ENCODE peak calls at places on chromosomes 4 and X, in eight cellular contexts. F is neural progenitor cell, D is brain microvascular endothelial cell, P is MM.1S, I is sigmoid colon, B is GM23248, M is heart right ventricle, J is H9. E is an unnamed sample.

GRCh38 chr4:21802406-21802805 is 146.2 kb downstream of the KCNIP4 start:
- DNase-seq in F (no peak), D (peak; percentile 54), P (no peak), I (no peak), B (peak; percentile 69), M (no peak), J (no peak), E (no peak)

GRCh38 chr4:84582988-84583870 is at the start of gene CDS1:
- DNase-seq in F (peak; percentile 65), D (no peak), P (no peak), I (no peak), B (peak; percentile 56), M (peak; percentile 31), J (peak; percentile 59), E (no peak)

GRCh38 chrX:47572773-47573333 is 9.4 kb upstream of the TIMP1 start:
- DNase-seq in F (no peak), D (no peak), P (no peak), I (no peak), B (no peak), M (no peak), J (peak; percentile 53), E (no peak)

GRCh38 chrX:48278958-48279357 is 23.8 kb downstream of the SSX1 start:
- DNase-seq in F (no peak), D (no peak), P (no peak), I (peak; percentile 71), B (peak; percentile 16), M (peak; percentile 6), J (peak; percentile 22), E (no peak)

GRCh38 chr4:40962551-40963185 is 212.9 kb downstream of the NSUN7 start:
- DNase-seq in F (no peak), D (peak; percentile 36), P (no peak), I (no peak), B (no peak), M (no peak), J (no peak), E (no peak)

GRCh38 chrX:24676403-24677024 is 17.2 kb upstream of the POLA1 start:
- DNase-seq in F (peak; percentile 54), D (no peak), P (no peak), I (no peak), B (peak; percentile 37), M (no peak), J (no peak), E (no peak)

GRCh38 chrX:15834051-15834450 is 20.6 kb downstream of the AP1S2 start:
- DNase-seq in F (no peak), D (no peak), P (no peak), I (no peak), B (no peak), M (no peak), J (no peak), E (no peak)

GRCh38 chr4:3013839-3014350 is 50.5 kb downstream of the GRK4 start:
- DNase-seq in F (no peak), D (no peak), P (no peak), I (no peak), B (no peak), M (no peak), J (no peak), E (no peak)

GRCh38 chr4:5224340-5224739 is 173.1 kb downstream of the STK32B start:
- DNase-seq in F (no peak), D (peak; percentile 44), P (no peak), I (no peak), B (no peak), M (no peak), J (no peak), E (no peak)

GRCh38 chr4:107148922-107149321 is 112.8 kb upstream of the DKK2 start:
- DNase-seq in F (peak; percentile 33), D (peak; percentile 11), P (no peak), I (no peak), B (no peak), M (no peak), J (no peak), E (no peak)

GRCh38 chr4:181957088-181957487 is 286.1 kb upstream of the TENM3 start:
- DNase-seq in F (no peak), D (peak; percentile 81), P (no peak), I (no peak), B (peak; percentile 56), M (no peak), J (no peak), E (no peak)

GRCh38 chrX:38312436-38312835 is 14.9 kb downstream of the RPGR start:
- DNase-seq in F (no peak), D (peak; percentile 80), P (no peak), I (no peak), B (peak; percentile 83), M (no peak), J (no peak), E (no peak)

GRCh38 chr4:139746430-139746829 is 80.8 kb downstream of the MGST2 start:
- DNase-seq in F (peak; percentile 56), D (no peak), P (no peak), I (no peak), B (no peak), M (no peak), J (no peak), E (no peak)

GRCh38 chr4:74675673-74676279 is 118.5 kb downstream of the BTC start:
- DNase-seq in F (peak; percentile 62), D (peak; percentile 62), P (peak; percentile 71), I (no peak), B (peak; percentile 83), M (no peak), J (no peak), E (no peak)

GRCh38 chrX:132023896-132024386 is 839 bp downstream of the STK26 start:
- DNase-seq in F (peak; percentile 49), D (no peak), P (peak; percentile 35), I (no peak), B (no peak), M (peak; percentile 7), J (peak; percentile 47), E (no peak)

GRCh38 chr4:31592293-31592692 is 872.1 kb downstream of the PCDH7 start:
- DNase-seq in F (no peak), D (no peak), P (no peak), I (no peak), B (no peak), M (no peak), J (no peak), E (no peak)

GRCh38 chr4:52651993-52652672 is 7.0 kb downstream of the USP46 start:
- DNase-seq in F (no peak), D (no peak), P (no peak), I (no peak), B (no peak), M (no peak), J (no peak), E (no peak)
- H3K27ac ChIP-seq in F (no peak overlapping the region), D (no peak overlapping the region), P (no peak overlapping the region), I (no peak overlapping the region), B (no peak overlapping the region), M (no peak overlapping the region), J (no peak overlapping the region), E (no peak overlapping the region)

DNA sequence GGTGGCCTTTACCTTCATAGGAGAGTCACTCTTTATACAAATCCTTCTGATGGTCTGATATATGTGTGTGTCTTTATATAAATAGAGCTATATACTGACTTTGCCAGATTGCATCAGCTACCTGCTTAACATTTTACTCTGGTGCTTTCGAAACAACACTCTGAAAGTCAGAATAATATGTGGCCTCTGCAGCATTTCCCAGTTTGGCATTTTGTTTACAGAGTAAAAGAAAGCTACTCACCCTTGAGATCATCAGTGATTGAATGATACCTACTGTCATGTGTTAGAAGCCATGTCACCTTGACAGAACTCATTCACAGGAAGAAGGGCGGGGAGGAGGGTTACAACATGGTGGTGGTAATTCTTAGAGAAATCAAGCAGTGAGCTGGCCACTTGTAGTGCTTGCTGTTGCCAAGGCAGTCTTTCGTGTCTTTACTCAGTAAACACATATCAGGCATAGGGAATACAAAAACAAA is at the start of gene PLAC1:
- DNase-seq in F (no peak), D (no peak), P (no peak), I (no peak), B (no peak), M (no peak), J (no peak), E (no peak)
- H3K27ac ChIP-seq in F (no peak within 1 kb of the TSS), D (no peak within 1 kb of the TSS), P (no peak within 1 kb of the TSS), I (no peak within 1 kb of the TSS), B (no peak within 1 kb of the TSS), M (no peak within 1 kb of the TSS), J (no peak within 1 kb of the TSS), E (peak within 1 kb of the TSS; percentile 66)

GRCh38 chr4:185933078-185933581 is 121.1 kb upstream of the SORBS2 start:
- DNase-seq in F (no peak), D (peak; percentile 98), P (no peak), I (no peak), B (peak; percentile 80), M (no peak), J (no peak), E (no peak)

GRCh38 chr4:185932491-185932890 is 120.5 kb upstream of the SORBS2 start:
- DNase-seq in F (peak; percentile 47), D (peak; percentile 63), P (no peak), I (no peak), B (no peak), M (no peak), J (no peak), E (no peak)

GRCh38 chr4:185931986-185932385 is 120.0 kb upstream of the SORBS2 start:
- DNase-seq in F (no peak), D (peak; percentile 51), P (no peak), I (no peak), B (no peak), M (no peak), J (no peak), E (no peak)

GRCh38 chr4:185941476-185941875 is 127.5 kb upstream of the TLR3 start:
- DNase-seq in F (no peak), D (no peak), P (no peak), I (no peak), B (no peak), M (no peak), J (no peak), E (no peak)

GRCh38 chr4:185936650-185937376 is 124.8 kb upstream of the SORBS2 start:
- DNase-seq in F (no peak), D (no peak), P (no peak), I (no peak), B (no peak), M (no peak), J (no peak), E (no peak)
- H3K27ac ChIP-seq in F (no peak overlapping the region), D (no peak overlapping the region), P (no peak overlapping the region), I (no peak overlapping the region), B (no peak overlapping the region), M (no peak overlapping the region), J (no peak overlapping the region), E (no peak overlapping the region)

GRCh38 chrX:7131621-7132020 is 15.9 kb upstream of the STS start:
- DNase-seq in F (no peak), D (no peak), P (no peak), I (no peak), B (no peak), M (no peak), J (no peak), E (no peak)
- H3K27ac ChIP-seq in F (no peak overlapping the region), D (no peak overlapping the region), P (no peak overlapping the region), I (no peak overlapping the region), B (no peak overlapping the region), M (no peak overlapping the region), J (no peak overlapping the region), E (peak overlapping the region; percentile 65)

DNA sequence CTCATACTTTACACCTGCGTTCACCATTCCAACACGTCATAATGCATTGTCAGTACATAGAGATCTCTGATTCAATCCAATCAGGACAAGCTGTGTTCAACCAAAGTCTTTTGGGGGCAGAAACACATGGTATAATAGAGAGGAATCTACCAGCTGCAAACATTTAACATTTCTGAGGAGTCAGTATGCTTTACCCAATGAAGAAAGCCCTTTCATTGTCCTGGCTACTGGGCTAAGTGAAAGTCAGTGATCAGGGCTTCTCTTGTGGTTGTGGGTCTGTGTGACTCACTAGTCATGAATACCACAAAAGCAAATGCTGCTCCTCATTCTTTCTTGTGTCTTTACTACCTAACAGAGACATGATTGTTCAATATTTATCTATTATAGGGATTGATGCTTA is 352.8 kb upstream of the BOD1L1 start:
- DNase-seq in F (no peak), D (peak; percentile 95), P (no peak), I (no peak), B (peak; percentile 94), M (no peak), J (no peak), E (peak; percentile 57)
- H3K27ac ChIP-seq in F (no peak overlapping the region), D (peak overlapping the region; percentile 47), P (no peak overlapping the region), I (no peak overlapping the region), B (no peak overlapping the region), M (no peak overlapping the region), J (no peak overlapping the region), E (no peak overlapping the region)

E was measured in epithelial cell of prostate.